ENCODE peak calls at places on chromosomes 6 and 20, in seven cellular contexts. N, B, S, R, K, E and V are unnamed samples.

GRCh38 chr6:43278524-43279078 is 19.5 kb upstream of the SLC22A7 start:
- DNase-seq in N (no peak), B (peak), S (no peak), R (no peak), K (no peak), E (no peak), V (no peak)

GRCh38 chr6:150490586-150490985 is 109.1 kb upstream of the PLEKHG1 start:
- DNase-seq in N (no peak), B (no peak), S (no peak), R (peak), K (no peak), E (no peak), V (no peak)

GRCh38 chr6:71403422-71404134 is 115.0 kb downstream of the OGFRL1 start:
- DNase-seq in N (no peak), B (no peak), S (no peak), R (no peak), K (no peak), E (no peak), V (no peak)

GRCh38 chr6:89117285-89118108 is at the start of gene SRSF12:
- DNase-seq in N (peak), B (peak), S (peak), R (no peak), K (peak), E (peak), V (peak)

GRCh38 chr6:169589699-169590257 is 112.1 kb downstream of the WDR27 start:
- DNase-seq in N (no peak), B (no peak), S (no peak), R (no peak), K (no peak), E (no peak), V (no peak)

GRCh38 chr20:62401331-62401779 is 5.7 kb downstream of the CABLES2 start:
- DNase-seq in N (peak), B (no peak), S (peak), R (no peak), K (no peak), E (no peak), V (no peak)

GRCh38 chr6:165849539-165850430 is 186.7 kb upstream of the PDE10A start:
- DNase-seq in N (peak), B (no peak), S (no peak), R (no peak), K (no peak), E (no peak), V (no peak)

GRCh38 chr6:125623085-125623484 is 126.3 kb upstream of the HEY2 start:
- DNase-seq in N (no peak), B (no peak), S (no peak), R (no peak), K (no peak), E (no peak), V (no peak)

GRCh38 chr20:49865559-49865958 is 49.8 kb downstream of the SPATA2 start:
- DNase-seq in N (no peak), B (peak), S (no peak), R (no peak), K (no peak), E (no peak), V (no peak)

GRCh38 chr6:145814035-145814500 is 527 bp downstream of the FBXO30 start:
- DNase-seq in N (no peak), B (no peak), S (peak), R (no peak), K (no peak), E (no peak), V (peak)

GRCh38 chr6:71309666-71310065 is 21.1 kb downstream of the OGFRL1 start:
- DNase-seq in N (no peak), B (no peak), S (no peak), R (no peak), K (no peak), E (no peak), V (no peak)

GRCh38 chr6:139640453-139640852 is 266.0 kb upstream of the CITED2 start:
- DNase-seq in N (no peak), B (no peak), S (no peak), R (no peak), K (no peak), E (no peak), V (no peak)

DNA sequence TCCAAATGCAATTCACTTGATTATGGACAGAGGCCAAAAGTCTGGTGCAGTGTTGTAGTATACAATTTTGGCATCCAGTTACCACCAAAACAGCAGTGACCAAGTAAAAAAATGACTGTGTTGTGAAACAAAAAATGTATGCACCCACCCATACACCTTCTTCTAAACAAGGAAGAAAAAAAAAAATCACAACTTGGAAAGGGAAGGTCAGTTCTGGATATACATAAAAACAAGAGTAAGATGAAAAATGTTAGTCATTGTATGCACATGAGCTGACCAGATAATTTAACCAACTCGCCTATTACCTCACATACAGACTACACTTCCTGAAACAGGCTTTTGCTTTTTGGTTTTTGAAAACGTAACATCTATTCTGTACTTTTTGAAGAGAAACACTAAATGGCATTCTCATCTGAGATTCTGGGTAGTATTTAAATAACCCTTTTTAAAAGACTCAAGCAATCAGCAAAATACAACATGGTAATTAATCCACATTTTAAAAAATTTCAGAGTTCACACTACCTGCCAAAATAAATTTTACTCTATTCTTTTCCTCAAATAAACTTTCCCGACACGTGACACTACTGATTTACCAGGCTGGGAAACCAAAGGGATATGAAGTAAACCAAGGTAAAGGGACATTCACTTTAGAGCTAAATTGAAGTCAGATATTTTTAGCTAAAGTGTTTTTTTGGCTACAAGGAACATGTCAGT is 141.6 kb upstream of the SHLD1 start:
- DNase-seq in N (no peak), B (peak), S (no peak), R (no peak), K (no peak), E (no peak), V (no peak)
- H3K4me3 ChIP-seq in N (no peak), B (peak), S (peak), R (no peak), K (peak), E (peak), V (no peak)

GRCh38 chr6:10272591-10272990 is 142.3 kb downstream of the TFAP2A start:
- DNase-seq in N (no peak), B (no peak), S (no peak), R (no peak), K (no peak), E (no peak), V (no peak)

GRCh38 chr6:10271982-10272381 is 142.9 kb downstream of the TFAP2A start:
- DNase-seq in N (no peak), B (no peak), S (no peak), R (no peak), K (no peak), E (no peak), V (no peak)

GRCh38 chr6:10276106-10276505 is 138.8 kb downstream of the TFAP2A start:
- DNase-seq in N (no peak), B (peak), S (no peak), R (no peak), K (no peak), E (no peak), V (no peak)

GRCh38 chr6:10278786-10279185 is 136.1 kb downstream of the TFAP2A start:
- DNase-seq in N (no peak), B (no peak), S (no peak), R (no peak), K (no peak), E (no peak), V (no peak)

DNA sequence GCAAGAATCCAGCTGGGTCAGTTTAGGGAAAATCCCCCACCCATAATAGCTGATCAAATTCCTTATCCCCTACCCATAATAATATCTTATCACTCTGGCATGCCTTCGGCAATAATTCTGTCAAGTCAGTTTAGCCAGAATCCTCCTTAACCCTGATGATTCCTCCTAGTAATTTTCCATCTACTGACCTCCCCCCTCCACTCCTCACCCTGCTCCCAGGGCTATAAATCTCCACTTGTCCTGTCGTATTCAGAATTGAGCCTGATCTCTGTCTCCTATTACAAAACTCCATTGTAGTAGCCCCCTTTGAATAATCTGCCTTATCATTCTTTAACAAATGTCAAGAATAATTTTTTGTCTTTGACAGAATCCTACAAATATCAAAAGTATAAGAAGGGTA is 138.0 kb downstream of the TFAP2A start:
- DNase-seq in N (no peak), B (no peak), S (no peak), R (no peak), K (no peak), E (no peak), V (no peak)
- H3K27ac ChIP-seq in N (no peak), B (no peak), S (no peak), R (no peak), K (no peak), E (no peak), V (no peak)

GRCh38 chr6:41713161-41713649 is 22.2 kb downstream of the TFEB start:
- DNase-seq in N (no peak), B (peak), S (peak), R (no peak), K (no peak), E (peak), V (peak)

GRCh38 chr6:41714556-41715273 is 20.7 kb downstream of the TFEB start:
- DNase-seq in N (no peak), B (no peak), S (no peak), R (no peak), K (no peak), E (no peak), V (no peak)

GRCh38 chr6:41715779-41716515 is 19.5 kb downstream of the TFEB start:
- DNase-seq in N (no peak), B (no peak), S (no peak), R (no peak), K (no peak), E (no peak), V (no peak)

GRCh38 chr6:41712651-41713103 is 22.7 kb downstream of the TFEB start:
- DNase-seq in N (no peak), B (no peak), S (peak), R (no peak), K (peak), E (peak), V (peak)

GRCh38 chr6:41713650-41714291 is 21.6 kb downstream of the TFEB start:
- DNase-seq in N (no peak), B (no peak), S (peak), R (no peak), K (peak), E (peak), V (peak)
- TF ChIP-seq POLR2A in N (no peak), B (no peak), S (no peak), R (no peak), K (no peak), E (no peak), V (no peak)

GRCh38 chr6:39210437-39210836 is 18.8 kb downstream of the KCNK5 start:
- DNase-seq in N (no peak), B (no peak), S (no peak), R (no peak), K (no peak), E (no peak), V (no peak)
- H3K4me3 ChIP-seq in N (no peak), B (no peak), S (no peak), R (no peak), K (no peak), E (no peak), V (no peak)